ENCODE peak calls at places on chromosome 6, in five cellular contexts. One of them, this sample, is unnamed. For H3K9me3 and H3K36me3, the result is how much of the 10 kb centered on the place peaks cover.

GRCh38 chr6:125149256-125150144 is 4.1 kb upstream of the TPD52L1 start:
- DNase-seq in uterus: no peak
- DNase-seq in adrenal gland: peak
- DNase-seq in stomach: no peak
- DNase-seq in ovary: no peak
- DNase-seq in this sample: no peak

GRCh38 chr6:159151266-159151855 is 17.8 kb upstream of the FNDC1 start:
- DNase-seq in stomach: peak
- DNase-seq in ovary: peak
- DNase-seq in uterus: peak
- DNase-seq in adrenal gland: peak
- DNase-seq in this sample: no peak

GRCh38 chr6:154598403-154598802 is 87.9 kb upstream of the CNKSR3 start:
- DNase-seq in stomach: no peak
- DNase-seq in ovary: no peak
- DNase-seq in uterus: no peak
- DNase-seq in adrenal gland: no peak
- DNase-seq in this sample: no peak

GRCh38 chr6:44701038-44701636 is 313.6 kb downstream of the CDC5L start:
- DNase-seq in ovary: no peak
- DNase-seq in adrenal gland: no peak
- DNase-seq in stomach: no peak
- DNase-seq in uterus: no peak
- DNase-seq in this sample: no peak

GRCh38 chr6:72930733-72931132 is 294.6 kb downstream of the KHDC1L start:
- DNase-seq in ovary: no peak
- DNase-seq in adrenal gland: no peak
- DNase-seq in stomach: no peak
- DNase-seq in uterus: no peak
- DNase-seq in this sample: no peak

GRCh38 chr6:169250660-169251059 is 3.0 kb downstream of the THBS2 start:
- DNase-seq in stomach: peak
- DNase-seq in adrenal gland: no peak
- DNase-seq in ovary: peak
- DNase-seq in uterus: no peak
- DNase-seq in this sample: no peak

GRCh38 chr6:104728444-104728843 is 131.3 kb downstream of the HACE1 start:
- DNase-seq in uterus: no peak
- DNase-seq in ovary: no peak
- DNase-seq in stomach: no peak
- DNase-seq in adrenal gland: no peak
- DNase-seq in this sample: no peak

GRCh38 chr6:109303647-109304283 is 78.5 kb downstream of the CD164 start:
- DNase-seq in stomach: peak
- DNase-seq in ovary: no peak
- DNase-seq in uterus: no peak
- DNase-seq in adrenal gland: no peak
- DNase-seq in this sample: no peak

GRCh38 chr6:31952140-31952805 is 6.4 kb downstream of the CFB start:
- DNase-seq in adrenal gland: peak
- DNase-seq in stomach: peak
- DNase-seq in ovary: peak
- DNase-seq in uterus: peak
- DNase-seq in this sample: no peak

GRCh38 chr6:593139-593906 is 63.6 kb downstream of the HUS1B start:
- DNase-seq in uterus: peak
- DNase-seq in adrenal gland: peak
- DNase-seq in ovary: peak
- DNase-seq in stomach: peak
- DNase-seq in this sample: no peak

GRCh38 chr6:79167931-79168694 is 66.4 kb downstream of the HMGN3 start:
- DNase-seq in adrenal gland: no peak
- DNase-seq in uterus: no peak
- DNase-seq in ovary: no peak
- DNase-seq in stomach: no peak
- DNase-seq in this sample: no peak

GRCh38 chr6:152185158-152185574 is 377.7 kb downstream of the ESR1 start:
- DNase-seq in ovary: no peak
- DNase-seq in uterus: no peak
- DNase-seq in stomach: no peak
- DNase-seq in adrenal gland: no peak
- DNase-seq in this sample: no peak

GRCh38 chr6:110178626-110179405 is 654 bp downstream of the WASF1 start:
- DNase-seq in stomach: peak
- DNase-seq in adrenal gland: peak
- DNase-seq in ovary: peak
- DNase-seq in uterus: peak
- DNase-seq in this sample: no peak

GRCh38 chr6:56311086-56311485 is 63.7 kb upstream of the COL21A1 start:
- DNase-seq in ovary: no peak
- DNase-seq in uterus: no peak
- DNase-seq in adrenal gland: no peak
- DNase-seq in stomach: no peak
- DNase-seq in this sample: no peak

GRCh38 chr6:6920114-6920983 is 187.4 kb upstream of the RREB1 start:
- DNase-seq in adrenal gland: no peak
- DNase-seq in ovary: no peak
- DNase-seq in uterus: no peak
- DNase-seq in stomach: no peak
- DNase-seq in this sample: no peak

GRCh38 chr6:147779624-147780023 is 271.1 kb downstream of the SAMD5 start:
- DNase-seq in adrenal gland: no peak
- DNase-seq in uterus: no peak
- DNase-seq in stomach: no peak
- DNase-seq in ovary: no peak
- DNase-seq in this sample: no peak

GRCh38 chr6:51473996-51474975 is 613.1 kb downstream of the PKHD1 start:
- DNase-seq in uterus: no peak
- DNase-seq in stomach: no peak
- DNase-seq in ovary: no peak
- DNase-seq in adrenal gland: no peak
- DNase-seq in this sample: no peak

GRCh38 chr6:11263185-11263817 is 30.8 kb upstream of the NEDD9 start:
- DNase-seq in ovary: peak
- DNase-seq in uterus: peak
- DNase-seq in adrenal gland: peak
- DNase-seq in stomach: peak
- DNase-seq in this sample: no peak
- TF ChIP-seq POLR2A in ovary: no peak
- TF ChIP-seq POLR2A in uterus: peak
- TF ChIP-seq POLR2A in adrenal gland: no peak
- TF ChIP-seq POLR2A in stomach: no peak
- TF ChIP-seq POLR2A in this sample: no peak

GRCh38 chr6:137170266-137171052 is 3.0 kb downstream of the IL22RA2 start:
- DNase-seq in uterus: no peak
- DNase-seq in stomach: no peak
- DNase-seq in ovary: no peak
- DNase-seq in adrenal gland: no peak
- DNase-seq in this sample: no peak

GRCh38 chr6:137165375-137166246 is 7.8 kb downstream of the IL22RA2 start:
- DNase-seq in ovary: no peak
- DNase-seq in stomach: peak
- DNase-seq in adrenal gland: peak
- DNase-seq in uterus: no peak
- DNase-seq in this sample: no peak

GRCh38 chr6:137171053-137171374 is 2.4 kb downstream of the IL22RA2 start:
- DNase-seq in adrenal gland: no peak
- DNase-seq in stomach: no peak
- DNase-seq in ovary: no peak
- DNase-seq in uterus: no peak
- DNase-seq in this sample: no peak

GRCh38 chr6:137166247-137167098 is 7.0 kb downstream of the IL22RA2 start:
- DNase-seq in adrenal gland: no peak
- DNase-seq in stomach: no peak
- DNase-seq in uterus: no peak
- DNase-seq in ovary: no peak
- DNase-seq in this sample: no peak

DNA sequence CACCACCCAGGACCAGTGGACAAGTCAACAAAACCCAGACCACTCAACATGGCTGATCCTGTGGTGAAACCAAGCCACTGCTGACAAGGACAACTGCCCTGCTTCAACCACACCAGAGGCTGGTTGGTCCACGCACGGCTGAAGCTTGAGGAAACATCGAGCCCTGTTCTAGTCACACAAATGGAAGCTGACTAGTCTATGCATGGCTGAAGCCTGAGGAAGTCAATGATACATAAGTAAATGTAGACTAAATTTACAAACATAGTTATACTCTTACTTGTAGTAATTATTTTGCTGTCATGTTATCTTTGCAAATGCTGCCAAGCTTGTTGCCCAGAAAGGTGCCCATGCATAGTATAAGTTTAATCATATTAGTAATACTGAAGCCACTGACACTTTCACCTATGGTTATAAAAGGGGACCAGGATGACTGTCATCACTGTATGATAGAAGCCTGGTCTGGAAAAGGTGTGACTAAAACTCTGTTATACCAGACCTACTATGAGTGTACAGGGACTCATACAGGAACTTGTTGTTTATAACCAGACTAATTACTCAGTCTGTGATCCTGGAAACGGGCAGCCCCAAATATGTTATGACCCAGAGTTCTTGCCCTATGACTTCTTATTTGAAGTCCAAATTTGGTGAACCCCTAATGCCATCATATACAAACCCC is 5.6 kb downstream of the IL22RA2 start:
- DNase-seq in ovary: no peak
- DNase-seq in stomach: no peak
- DNase-seq in uterus: no peak
- DNase-seq in adrenal gland: no peak
- DNase-seq in this sample: no peak
- H3K9me3 ChIP-seq in ovary: under half
- H3K9me3 ChIP-seq in stomach: under half
- H3K9me3 ChIP-seq in uterus: under half
- H3K9me3 ChIP-seq in adrenal gland: under half
- H3K9me3 ChIP-seq in this sample: under half

DNA sequence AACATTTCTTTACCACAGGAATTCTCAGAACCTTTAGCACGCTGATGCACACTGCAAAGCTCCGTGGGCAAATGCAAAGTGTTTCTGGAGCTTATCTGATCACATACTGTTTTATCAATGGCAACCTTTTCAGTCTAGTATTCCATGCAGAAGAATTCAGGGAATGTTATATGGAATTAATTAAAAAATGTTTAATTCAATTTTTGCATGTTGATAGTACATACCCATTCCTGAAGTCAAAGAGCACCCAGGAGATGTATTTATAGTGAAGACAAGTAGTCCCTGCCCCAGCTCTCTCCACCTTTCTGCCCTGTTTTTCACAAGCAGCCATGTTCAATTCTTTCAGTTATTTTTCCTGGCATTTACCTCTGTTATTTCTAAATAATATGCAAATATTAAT is 55.2 kb downstream of the DTNBP1 start:
- DNase-seq in ovary: no peak
- DNase-seq in stomach: no peak
- DNase-seq in adrenal gland: no peak
- DNase-seq in uterus: no peak
- DNase-seq in this sample: no peak
- H3K36me3 ChIP-seq in ovary: under half
- H3K36me3 ChIP-seq in stomach: under half
- H3K36me3 ChIP-seq in adrenal gland: under half
- H3K36me3 ChIP-seq in uterus: under half
- H3K36me3 ChIP-seq in this sample: under half

GRCh38 chr6:136792945-136793289 is 640 bp upstream of the MAP3K5 start:
- DNase-seq in stomach: peak
- DNase-seq in adrenal gland: peak
- DNase-seq in uterus: peak
- DNase-seq in ovary: peak
- DNase-seq in this sample: peak

GRCh38 chr6:136790411-136791295 is 1.6 kb downstream of the MAP3K5 start:
- DNase-seq in adrenal gland: no peak
- DNase-seq in uterus: no peak
- DNase-seq in stomach: no peak
- DNase-seq in ovary: no peak
- DNase-seq in this sample: no peak

GRCh38 chr6:136793348-136793747 is 1.1 kb upstream of the MAP3K5 start:
- DNase-seq in ovary: no peak
- DNase-seq in adrenal gland: no peak
- DNase-seq in stomach: no peak
- DNase-seq in uterus: no peak
- DNase-seq in this sample: no peak

GRCh38 chr6:136792066-136792944 is at the start of gene MAP3K5:
- DNase-seq in uterus: peak
- DNase-seq in ovary: peak
- DNase-seq in adrenal gland: peak
- DNase-seq in stomach: peak
- DNase-seq in this sample: no peak

GRCh38 chr6:136791296-136792065 is 796 bp downstream of the MAP3K5 start:
- DNase-seq in stomach: peak
- DNase-seq in ovary: peak
- DNase-seq in uterus: peak
- DNase-seq in adrenal gland: peak
- DNase-seq in this sample: no peak
- TF ChIP-seq POLR2A in stomach: peak
- TF ChIP-seq POLR2A in ovary: peak
- TF ChIP-seq POLR2A in uterus: peak
- TF ChIP-seq POLR2A in adrenal gland: peak
- TF ChIP-seq POLR2A in this sample: no peak

DNA sequence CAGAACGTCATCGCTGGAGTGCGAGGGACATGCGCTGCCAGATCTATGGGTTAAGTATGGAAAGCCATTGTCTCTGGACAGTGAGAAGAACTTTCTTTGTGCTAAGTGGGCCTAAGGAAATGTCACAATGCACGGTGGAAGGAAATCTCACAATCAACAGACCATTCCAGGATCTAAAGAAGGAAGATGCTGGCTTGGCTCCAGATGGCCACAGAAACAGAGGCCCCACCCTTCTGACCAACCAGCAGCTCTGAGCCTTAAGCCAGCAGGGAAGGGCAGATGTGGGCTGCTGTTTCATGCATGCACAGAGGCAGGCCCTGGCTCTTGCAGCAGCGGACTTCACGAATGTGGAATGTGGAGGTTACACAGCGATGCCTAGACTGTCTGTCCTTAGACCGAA is 156.3 kb downstream of the SOBP start:
- DNase-seq in adrenal gland: peak
- DNase-seq in ovary: no peak
- DNase-seq in uterus: no peak
- DNase-seq in stomach: peak
- DNase-seq in this sample: peak
- H3K9me3 ChIP-seq in adrenal gland: under half
- H3K9me3 ChIP-seq in ovary: under half
- H3K9me3 ChIP-seq in uterus: under half
- H3K9me3 ChIP-seq in stomach: under half
- H3K9me3 ChIP-seq in this sample: under half

GRCh38 chr6:149823013-149823412 is 41.1 kb downstream of the LRP11 start:
- DNase-seq in uterus: no peak
- DNase-seq in ovary: no peak
- DNase-seq in stomach: no peak
- DNase-seq in adrenal gland: no peak
- DNase-seq in this sample: no peak
- H3K36me3 ChIP-seq in uterus: under half
- H3K36me3 ChIP-seq in ovary: under half
- H3K36me3 ChIP-seq in stomach: under half
- H3K36me3 ChIP-seq in adrenal gland: under half
- H3K36me3 ChIP-seq in this sample: under half

GRCh38 chr6:143536866-143537691 is 25.6 kb upstream of the FUCA2 start:
- DNase-seq in uterus: peak
- DNase-seq in ovary: peak
- DNase-seq in adrenal gland: peak
- DNase-seq in stomach: peak
- DNase-seq in this sample: no peak
- TF ChIP-seq POLR2A in uterus: no peak
- TF ChIP-seq POLR2A in ovary: no peak
- TF ChIP-seq POLR2A in adrenal gland: no peak
- TF ChIP-seq POLR2A in stomach: no peak
- TF ChIP-seq POLR2A in this sample: no peak

This sample was measured in vagina.